ENCODE peak calls at places on chromosomes 5 and 9, in ten cellular contexts. One of them, this sample, is unnamed.

GRCh38 chr5:3226171-3226570 is 369.5 kb upstream of the IRX1 start:
- DNase-seq in AG08396: no peak
- DNase-seq in NB4: no peak
- DNase-seq in EL: no peak
- DNase-seq in transverse colon: no peak
- DNase-seq in anterior cingulate cortex: peak
- DNase-seq in NCI-H1436: no peak
- DNase-seq in aorta: no peak
- DNase-seq in brain microvascular endothelial cell: no peak
- DNase-seq in HS-5: no peak
- DNase-seq in this sample: no peak

GRCh38 chr5:113612060-113612496 is 98.6 kb downstream of the YTHDC2 start:
- DNase-seq in EL: peak
- DNase-seq in anterior cingulate cortex: no peak
- DNase-seq in aorta: no peak
- DNase-seq in NCI-H1436: peak
- DNase-seq in transverse colon: no peak
- DNase-seq in NB4: peak
- DNase-seq in brain microvascular endothelial cell: no peak
- DNase-seq in AG08396: peak
- DNase-seq in HS-5: no peak
- DNase-seq in this sample: no peak

GRCh38 chr5:179162351-179163235 is 102.4 kb downstream of the ZNF354C start:
- DNase-seq in brain microvascular endothelial cell: no peak
- DNase-seq in anterior cingulate cortex: no peak
- DNase-seq in AG08396: no peak
- DNase-seq in NB4: no peak
- DNase-seq in HS-5: no peak
- DNase-seq in EL: no peak
- DNase-seq in NCI-H1436: no peak
- DNase-seq in aorta: peak
- DNase-seq in transverse colon: no peak
- DNase-seq in this sample: no peak

GRCh38 chr5:68176802-68177479 is 38.6 kb upstream of the PIK3R1 start:
- DNase-seq in anterior cingulate cortex: no peak
- DNase-seq in aorta: no peak
- DNase-seq in brain microvascular endothelial cell: no peak
- DNase-seq in HS-5: no peak
- DNase-seq in EL: peak
- DNase-seq in transverse colon: no peak
- DNase-seq in AG08396: no peak
- DNase-seq in NB4: no peak
- DNase-seq in NCI-H1436: no peak
- DNase-seq in this sample: peak

GRCh38 chr9:27549196-27549737 is 19.7 kb upstream of the MOB3B start:
- DNase-seq in NCI-H1436: no peak
- DNase-seq in AG08396: no peak
- DNase-seq in brain microvascular endothelial cell: no peak
- DNase-seq in NB4: no peak
- DNase-seq in anterior cingulate cortex: no peak
- DNase-seq in transverse colon: no peak
- DNase-seq in EL: no peak
- DNase-seq in aorta: no peak
- DNase-seq in HS-5: peak
- DNase-seq in this sample: no peak

GRCh38 chr5:14266171-14266570 is 123.0 kb downstream of the TRIO start:
- DNase-seq in AG08396: no peak
- DNase-seq in brain microvascular endothelial cell: no peak
- DNase-seq in NCI-H1436: no peak
- DNase-seq in EL: peak
- DNase-seq in aorta: no peak
- DNase-seq in anterior cingulate cortex: no peak
- DNase-seq in HS-5: no peak
- DNase-seq in transverse colon: no peak
- DNase-seq in NB4: no peak
- DNase-seq in this sample: peak

GRCh38 chr5:174560861-174561260 is 163.5 kb upstream of the MSX2 start:
- DNase-seq in brain microvascular endothelial cell: no peak
- DNase-seq in EL: no peak
- DNase-seq in NCI-H1436: no peak
- DNase-seq in HS-5: no peak
- DNase-seq in NB4: no peak
- DNase-seq in aorta: no peak
- DNase-seq in transverse colon: no peak
- DNase-seq in anterior cingulate cortex: no peak
- DNase-seq in AG08396: no peak
- DNase-seq in this sample: no peak

GRCh38 chr9:84652496-84653081 is 16.9 kb upstream of the NTRK2 start:
- DNase-seq in NCI-H1436: no peak
- DNase-seq in AG08396: no peak
- DNase-seq in EL: no peak
- DNase-seq in NB4: no peak
- DNase-seq in aorta: no peak
- DNase-seq in transverse colon: no peak
- DNase-seq in anterior cingulate cortex: no peak
- DNase-seq in HS-5: no peak
- DNase-seq in brain microvascular endothelial cell: no peak
- DNase-seq in this sample: no peak

GRCh38 chr5:65037845-65038815 is 269.4 kb downstream of the CWC27 start:
- DNase-seq in anterior cingulate cortex: no peak
- DNase-seq in brain microvascular endothelial cell: no peak
- DNase-seq in HS-5: no peak
- DNase-seq in NB4: peak
- DNase-seq in AG08396: no peak
- DNase-seq in transverse colon: peak
- DNase-seq in aorta: no peak
- DNase-seq in NCI-H1436: peak
- DNase-seq in EL: no peak
- DNase-seq in this sample: no peak

GRCh38 chr9:110330484-110331115 is 7.1 kb downstream of the TXNDC8 start:
- DNase-seq in brain microvascular endothelial cell: no peak
- DNase-seq in AG08396: no peak
- DNase-seq in aorta: no peak
- DNase-seq in anterior cingulate cortex: no peak
- DNase-seq in transverse colon: no peak
- DNase-seq in EL: peak
- DNase-seq in NCI-H1436: no peak
- DNase-seq in HS-5: peak
- DNase-seq in NB4: no peak
- DNase-seq in this sample: no peak

GRCh38 chr5:134227259-134227658 is 1.4 kb upstream of the PPP2CA start:
- DNase-seq in NCI-H1436: peak
- DNase-seq in anterior cingulate cortex: peak
- DNase-seq in brain microvascular endothelial cell: no peak
- DNase-seq in HS-5: no peak
- DNase-seq in NB4: peak
- DNase-seq in aorta: no peak
- DNase-seq in transverse colon: peak
- DNase-seq in EL: no peak
- DNase-seq in AG08396: no peak
- DNase-seq in this sample: peak

GRCh38 chr5:106601605-106602004 is 1069.1 kb downstream of the EFNA5 start:
- DNase-seq in AG08396: no peak
- DNase-seq in NB4: peak
- DNase-seq in transverse colon: no peak
- DNase-seq in HS-5: no peak
- DNase-seq in aorta: no peak
- DNase-seq in brain microvascular endothelial cell: no peak
- DNase-seq in anterior cingulate cortex: no peak
- DNase-seq in NCI-H1436: no peak
- DNase-seq in EL: no peak
- DNase-seq in this sample: no peak

GRCh38 chr5:98816574-98817222 is 43.2 kb downstream of the RGMB start:
- DNase-seq in aorta: no peak
- DNase-seq in NCI-H1436: no peak
- DNase-seq in AG08396: no peak
- DNase-seq in transverse colon: peak
- DNase-seq in brain microvascular endothelial cell: no peak
- DNase-seq in HS-5: no peak
- DNase-seq in anterior cingulate cortex: no peak
- DNase-seq in EL: no peak
- DNase-seq in NB4: no peak
- DNase-seq in this sample: peak

GRCh38 chr5:132052520-132052919 is 7.9 kb upstream of the IL3 start:
- DNase-seq in EL: no peak
- DNase-seq in AG08396: no peak
- DNase-seq in transverse colon: no peak
- DNase-seq in NB4: no peak
- DNase-seq in NCI-H1436: no peak
- DNase-seq in brain microvascular endothelial cell: no peak
- DNase-seq in aorta: peak
- DNase-seq in HS-5: no peak
- DNase-seq in anterior cingulate cortex: no peak
- DNase-seq in this sample: no peak

GRCh38 chr5:6832994-6833393 is 119.8 kb downstream of the TENT4A start:
- DNase-seq in AG08396: no peak
- DNase-seq in NB4: no peak
- DNase-seq in anterior cingulate cortex: no peak
- DNase-seq in HS-5: no peak
- DNase-seq in EL: peak
- DNase-seq in aorta: no peak
- DNase-seq in NCI-H1436: no peak
- DNase-seq in transverse colon: no peak
- DNase-seq in brain microvascular endothelial cell: no peak
- DNase-seq in this sample: no peak

GRCh38 chr9:137083418-137084004 is 3.3 kb upstream of the MAN1B1 start:
- DNase-seq in EL: peak
- DNase-seq in transverse colon: peak
- DNase-seq in brain microvascular endothelial cell: peak
- DNase-seq in NB4: peak
- DNase-seq in NCI-H1436: no peak
- DNase-seq in HS-5: peak
- DNase-seq in anterior cingulate cortex: peak
- DNase-seq in aorta: peak
- DNase-seq in AG08396: peak
- DNase-seq in this sample: peak

GRCh38 chr5:153711755-153712154 is 221.3 kb downstream of the GRIA1 start:
- DNase-seq in HS-5: no peak
- DNase-seq in transverse colon: no peak
- DNase-seq in anterior cingulate cortex: no peak
- DNase-seq in NB4: no peak
- DNase-seq in NCI-H1436: no peak
- DNase-seq in aorta: no peak
- DNase-seq in AG08396: no peak
- DNase-seq in EL: peak
- DNase-seq in brain microvascular endothelial cell: no peak
- DNase-seq in this sample: no peak

GRCh38 chr9:87346061-87346665 is 151.5 kb upstream of the DAPK1 start:
- DNase-seq in brain microvascular endothelial cell: no peak
- DNase-seq in aorta: no peak
- DNase-seq in anterior cingulate cortex: no peak
- DNase-seq in NCI-H1436: no peak
- DNase-seq in AG08396: no peak
- DNase-seq in NB4: no peak
- DNase-seq in HS-5: no peak
- DNase-seq in transverse colon: no peak
- DNase-seq in EL: no peak
- DNase-seq in this sample: no peak

GRCh38 chr5:65506961-65507360 is 25.2 kb upstream of the ADAMTS6 start:
- DNase-seq in anterior cingulate cortex: no peak
- DNase-seq in NB4: no peak
- DNase-seq in brain microvascular endothelial cell: peak
- DNase-seq in AG08396: peak
- DNase-seq in NCI-H1436: no peak
- DNase-seq in transverse colon: no peak
- DNase-seq in aorta: no peak
- DNase-seq in HS-5: peak
- DNase-seq in EL: peak
- DNase-seq in this sample: no peak

GRCh38 chr5:96745025-96745424 is 62.7 kb downstream of the ERAP1 start:
- DNase-seq in brain microvascular endothelial cell: no peak
- DNase-seq in EL: no peak
- DNase-seq in anterior cingulate cortex: no peak
- DNase-seq in transverse colon: no peak
- DNase-seq in AG08396: no peak
- DNase-seq in HS-5: no peak
- DNase-seq in aorta: no peak
- DNase-seq in NCI-H1436: no peak
- DNase-seq in NB4: no peak
- DNase-seq in this sample: no peak

GRCh38 chr5:126348855-126349635 is 74.2 kb upstream of the GRAMD2B start:
- DNase-seq in HS-5: no peak
- DNase-seq in aorta: no peak
- DNase-seq in brain microvascular endothelial cell: no peak
- DNase-seq in EL: no peak
- DNase-seq in anterior cingulate cortex: no peak
- DNase-seq in NB4: no peak
- DNase-seq in AG08396: no peak
- DNase-seq in transverse colon: no peak
- DNase-seq in NCI-H1436: no peak
- DNase-seq in this sample: peak

GRCh38 chr5:171157775-171158174 is 151.3 kb upstream of the TLX3 start:
- DNase-seq in EL: no peak
- DNase-seq in brain microvascular endothelial cell: no peak
- DNase-seq in aorta: no peak
- DNase-seq in transverse colon: no peak
- DNase-seq in HS-5: no peak
- DNase-seq in AG08396: no peak
- DNase-seq in NCI-H1436: no peak
- DNase-seq in NB4: no peak
- DNase-seq in anterior cingulate cortex: no peak
- DNase-seq in this sample: no peak

GRCh38 chr9:34085581-34086500 is 37.2 kb upstream of the UBAP2 start:
- DNase-seq in aorta: no peak
- DNase-seq in NB4: no peak
- DNase-seq in transverse colon: no peak
- DNase-seq in EL: no peak
- DNase-seq in NCI-H1436: no peak
- DNase-seq in brain microvascular endothelial cell: no peak
- DNase-seq in AG08396: no peak
- DNase-seq in HS-5: no peak
- DNase-seq in anterior cingulate cortex: peak
- DNase-seq in this sample: no peak

GRCh38 chr9:101711330-101711941 is 27.0 kb downstream of the GRIN3A start:
- DNase-seq in anterior cingulate cortex: no peak
- DNase-seq in AG08396: peak
- DNase-seq in HS-5: no peak
- DNase-seq in NB4: peak
- DNase-seq in EL: peak
- DNase-seq in brain microvascular endothelial cell: no peak
- DNase-seq in NCI-H1436: no peak
- DNase-seq in aorta: no peak
- DNase-seq in transverse colon: no peak
- DNase-seq in this sample: no peak

GRCh38 chr5:15010936-15011335 is 139.4 kb upstream of the ANKH start:
- DNase-seq in AG08396: no peak
- DNase-seq in NB4: no peak
- DNase-seq in NCI-H1436: no peak
- DNase-seq in brain microvascular endothelial cell: no peak
- DNase-seq in anterior cingulate cortex: no peak
- DNase-seq in transverse colon: no peak
- DNase-seq in aorta: no peak
- DNase-seq in HS-5: no peak
- DNase-seq in EL: no peak
- DNase-seq in this sample: no peak

GRCh38 chr9:32968101-32969011 is 33.1 kb downstream of the APTX start:
- DNase-seq in AG08396: peak
- DNase-seq in EL: peak
- DNase-seq in HS-5: no peak
- DNase-seq in anterior cingulate cortex: peak
- DNase-seq in NB4: peak
- DNase-seq in transverse colon: peak
- DNase-seq in aorta: no peak
- DNase-seq in brain microvascular endothelial cell: peak
- DNase-seq in NCI-H1436: peak
- DNase-seq in this sample: no peak